ENCODE peak calls at places on chromosomes 12 and 14, in nine cellular contexts. Y is OCI-LY7, X is PC-9, N is HCT116, M is Karpas-422, O is PC-3, U is GM23248, E is SK-N-SH, T is GM23338. I is an unnamed sample. For H3K36me3 and H3K9me2, the result is how much of the 10 kb centered on the place peaks cover.

GRCh38 chr14:47186491-47186890 is 488.9 kb downstream of the MDGA2 start:
- DNase-seq in Y (no peak), X (no peak), N (no peak), M (no peak), O (no peak), U (peak), E (no peak), T (no peak), I (no peak)

GRCh38 chr14:51080622-51081021 is 14.3 kb downstream of the TRIM9 start:
- DNase-seq in Y (no peak), X (no peak), N (no peak), M (no peak), O (no peak), U (no peak), E (no peak), T (no peak), I (no peak)

GRCh38 chr12:3772380-3772779 is 19.5 kb upstream of the CRACR2A start:
- DNase-seq in Y (no peak), X (no peak), N (no peak), M (no peak), O (no peak), U (peak), E (no peak), T (no peak), I (no peak)

GRCh38 chr12:12715459-12716150 is 1.6 kb upstream of the CDKN1B start:
- DNase-seq in Y (peak), X (peak), N (no peak), M (peak), O (peak), U (peak), E (no peak), T (no peak), I (peak)

GRCh38 chr14:91114079-91115065 is 499 bp downstream of the DGLUCY start:
- DNase-seq in Y (peak), X (peak), N (peak), M (peak), O (no peak), U (peak), E (peak), T (peak), I (peak)

GRCh38 chr12:99026332-99027116 is 381.4 kb downstream of the APAF1 start:
- DNase-seq in Y (peak), X (no peak), N (no peak), M (peak), O (no peak), U (no peak), E (no peak), T (peak), I (no peak)

GRCh38 chr14:61646366-61647101 is 48.8 kb upstream of the HIF1A start:
- DNase-seq in Y (no peak), X (no peak), N (no peak), M (no peak), O (peak), U (peak), E (no peak), T (no peak), I (no peak)

GRCh38 chr12:96233941-96234461 is 39.8 kb downstream of the ELK3 start:
- DNase-seq in Y (no peak), X (no peak), N (no peak), M (no peak), O (no peak), U (peak), E (peak), T (no peak), I (no peak)

GRCh38 chr14:68328509-68328908 is 464.4 kb downstream of the ZFP36L1 start:
- DNase-seq in Y (no peak), X (no peak), N (no peak), M (no peak), O (no peak), U (no peak), E (no peak), T (no peak), I (no peak)

GRCh38 chr12:68903511-68903910 is 29.5 kb downstream of the CPM start:
- DNase-seq in Y (no peak), X (no peak), N (no peak), M (no peak), O (no peak), U (no peak), E (no peak), T (no peak), I (no peak)

GRCh38 chr12:115872212-115872611 is 405.3 kb downstream of the MED13L start:
- DNase-seq in Y (no peak), X (no peak), N (no peak), M (no peak), O (peak), U (no peak), E (no peak), T (no peak), I (no peak)

GRCh38 chr12:58776144-58776543 is 144.2 kb downstream of the LRIG3 start:
- DNase-seq in Y (no peak), X (no peak), N (no peak), M (no peak), O (no peak), U (no peak), E (no peak), T (no peak), I (no peak)

DNA sequence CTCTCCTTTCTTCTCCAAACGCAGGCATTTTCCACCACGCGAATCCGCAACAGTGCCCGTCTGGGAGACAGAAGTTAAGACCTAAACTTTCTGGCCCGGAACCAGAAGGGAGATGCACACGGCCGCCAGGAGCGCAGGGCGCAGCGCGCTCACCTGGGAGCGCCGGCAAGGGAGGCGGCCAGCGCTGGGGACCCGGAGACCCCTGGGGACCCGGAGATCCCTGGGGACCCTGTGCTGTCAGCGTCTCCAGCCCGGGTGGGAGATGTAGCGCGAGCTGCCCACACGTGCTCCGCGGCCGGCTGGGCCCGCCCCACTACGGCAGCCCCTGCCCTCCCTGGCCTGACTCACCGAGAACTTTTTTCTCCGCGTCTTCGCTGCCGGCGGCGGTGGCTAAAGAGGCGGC is 620 bp downstream of the YBX3 start:
- DNase-seq in Y (peak), X (peak), N (no peak), M (no peak), O (peak), U (peak), E (peak), T (no peak), I (peak)
- H3K36me3 ChIP-seq in Y (under half), X (under half), N (under half), M (under half), O (under half), U (under half), E (under half), T (under half), I (under half)

GRCh38 chr12:19546611-19547162 is 107.4 kb downstream of the AEBP2 start:
- DNase-seq in Y (no peak), X (no peak), N (no peak), M (no peak), O (no peak), U (peak), E (no peak), T (no peak), I (no peak)
- H3K9me2 ChIP-seq in Y (under half), X (under half), N (under half), M (under half), O (under half), U (under half), E (under half), T (under half), I (under half)

DNA sequence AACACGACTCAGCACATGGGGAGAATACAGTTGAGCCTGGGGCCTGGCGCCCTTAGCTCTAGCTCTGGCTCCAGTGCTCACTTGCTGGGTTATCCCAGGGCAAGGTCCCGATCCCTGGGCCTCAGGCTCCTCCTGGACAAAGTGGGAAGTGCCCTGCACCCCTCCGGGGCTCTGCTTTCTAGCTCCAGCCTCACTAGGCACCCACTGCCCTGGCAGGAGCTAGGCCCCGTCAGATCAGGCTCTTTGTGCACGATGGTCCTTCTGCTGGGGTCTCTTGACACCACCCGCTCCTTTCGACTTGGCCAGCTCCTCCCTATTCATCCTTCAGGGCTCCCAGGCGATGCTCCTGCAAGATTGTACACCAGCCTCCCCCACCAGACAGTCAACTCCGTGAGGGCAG is 23.4 kb downstream of the NCKAP5L start:
- DNase-seq in Y (no peak), X (no peak), N (no peak), M (no peak), O (no peak), U (no peak), E (peak), T (no peak), I (no peak)
- H3K36me3 ChIP-seq in Y (under half), X (under half), N (under half), M (under half), O (under half), U (under half), E (under half), T (under half), I (under half)

GRCh38 chr12:64574837-64575236 is 35.5 kb upstream of the RASSF3 start:
- DNase-seq in Y (no peak), X (no peak), N (no peak), M (no peak), O (no peak), U (no peak), E (no peak), T (no peak), I (no peak)

GRCh38 chr12:64582111-64582510 is 28.2 kb upstream of the RASSF3 start:
- DNase-seq in Y (no peak), X (no peak), N (no peak), M (no peak), O (no peak), U (no peak), E (no peak), T (no peak), I (no peak)

GRCh38 chr12:64577046-64577445 is 33.2 kb upstream of the RASSF3 start:
- DNase-seq in Y (no peak), X (no peak), N (no peak), M (no peak), O (no peak), U (no peak), E (no peak), T (no peak), I (no peak)

GRCh38 chr12:64580681-64581080 is 29.6 kb upstream of the RASSF3 start:
- DNase-seq in Y (no peak), X (no peak), N (no peak), M (no peak), O (no peak), U (no peak), E (no peak), T (no peak), I (no peak)

DNA sequence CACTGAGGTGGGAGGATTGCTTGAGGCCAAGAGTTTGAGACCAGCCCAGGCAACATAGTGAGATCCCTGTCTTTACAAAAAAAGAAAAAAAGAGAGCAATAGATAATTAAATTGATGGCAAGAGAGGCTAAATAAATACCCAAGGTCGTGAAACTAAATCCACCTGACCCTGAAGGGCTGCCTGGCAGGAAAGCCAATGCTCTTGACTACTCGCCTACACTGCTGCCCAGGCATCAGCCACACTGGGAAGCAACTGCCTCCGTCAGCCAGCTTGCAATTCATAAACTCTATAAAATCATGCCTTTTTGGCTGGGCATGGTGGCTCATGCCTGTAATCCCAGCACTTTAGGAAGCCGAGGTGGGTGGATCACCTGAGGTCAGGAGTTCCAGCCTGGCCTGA is 31.7 kb upstream of the RASSF3 start:
- DNase-seq in Y (no peak), X (no peak), N (no peak), M (no peak), O (no peak), U (no peak), E (no peak), T (no peak), I (no peak)
- H3K9me2 ChIP-seq in Y (under half), X (under half), N (under half), M (under half), O (under half), U (under half), E (under half), T (under half), I (under half)

DNA sequence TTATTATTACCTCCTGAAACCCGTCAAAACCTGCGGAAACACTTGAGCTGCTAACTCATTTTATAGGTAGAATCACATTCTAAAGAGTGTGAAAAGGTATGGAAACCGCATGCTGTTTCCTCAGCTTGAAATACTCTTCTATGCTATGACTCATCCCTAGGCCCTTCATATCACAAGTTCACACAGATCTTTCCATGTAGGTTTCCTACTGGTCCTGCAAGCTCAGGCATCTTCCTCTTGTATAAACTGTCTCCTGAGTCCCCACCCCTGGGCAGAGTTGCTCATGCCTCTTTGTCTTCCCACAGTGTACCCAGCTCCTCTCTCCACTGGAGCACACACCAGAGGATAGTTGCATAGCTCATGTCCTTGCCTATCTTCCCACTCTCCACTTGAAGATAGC is 84.7 kb downstream of the CMAS start:
- DNase-seq in Y (no peak), X (no peak), N (no peak), M (no peak), O (no peak), U (no peak), E (no peak), T (no peak), I (no peak)
- H3K36me3 ChIP-seq in Y (under half), X (under half), N (under half), M (under half), O (under half), U (under half), E (under half), T (under half), I (under half)